ENCODE peak calls at places on chromosomes 12 and 14, in five cellular contexts. N, V, Q, E and I are unnamed samples.

GRCh38 chr14:69090187-69090789 is 62.6 kb downstream of the DCAF5 start:
- DNase-seq in E (no peak), V (peak), Q (peak), N (no peak), I (no peak)

GRCh38 chr12:125193798-125194562 is 128.7 kb downstream of the AACS start:
- DNase-seq in E (no peak), N (no peak), V (peak), Q (no peak), I (no peak)

GRCh38 chr14:81555051-81555450 is 21.4 kb upstream of the SEL1L start:
- DNase-seq in N (no peak), Q (no peak), E (no peak), V (no peak), I (no peak)

GRCh38 chr12:124640096-124640495 is 72.7 kb upstream of the NCOR2 start:
- DNase-seq in V (no peak), E (no peak), N (no peak), Q (no peak), I (no peak)

GRCh38 chr12:112178796-112179195 is 53.4 kb downstream of the TRAFD1 start:
- DNase-seq in E (peak), N (no peak), Q (no peak), V (no peak), I (no peak)

GRCh38 chr12:119578112-119578511 is 15.5 kb upstream of the TMEM233 start:
- DNase-seq in N (peak), V (no peak), E (no peak), Q (no peak), I (no peak)

GRCh38 chr12:74899031-74899829 is 310.4 kb downstream of the KCNC2 start:
- DNase-seq in N (no peak), Q (no peak), V (no peak), E (no peak), I (no peak)

GRCh38 chr14:95185452-95186392 is 28.4 kb upstream of the DICER1 start:
- DNase-seq in E (no peak), V (no peak), N (no peak), Q (no peak), I (no peak)